ENCODE peak calls at places on chromosomes 1 and 21, in eight cellular contexts. F, E, R, M, N, P, W and X are unnamed samples.
A peak's percentile ranks its signal among the peaks of the same experiment; 100 is the strongest.

GRCh38 chr21:32044205-32044874 is 171.5 kb downstream of the HUNK start:
- DNase-seq in W (no peak), M (no peak), P (no peak), F (no peak), N (no peak), R (no peak), E (no peak), X (no peak)

GRCh38 chr1:111777301-111777700 is 21.6 kb downstream of the DDX20 start:
- DNase-seq in M (no peak), P (no peak), W (no peak), R (no peak), E (no peak), N (no peak), F (no peak), X (no peak)

GRCh38 chr21:22062472-22063139 is 1064.4 kb downstream of the NCAM2 start:
- DNase-seq in M (no peak), R (no peak), F (no peak), W (no peak), E (peak; percentile 47), N (no peak), P (no peak), X (no peak)

GRCh38 chr1:5267603-5268235 is 613.3 kb downstream of the AJAP1 start:
- DNase-seq in R (no peak), W (no peak), F (no peak), N (no peak), E (no peak), P (no peak), M (no peak), X (no peak)

GRCh38 chr1:208931936-208932335 is 651.6 kb upstream of the CAMK1G start:
- DNase-seq in P (no peak), E (no peak), F (no peak), W (no peak), R (no peak), M (no peak), N (no peak), X (no peak)

GRCh38 chr1:183043254-183043653 is 20.0 kb downstream of the LAMC1 start:
- DNase-seq in R (no peak), N (no peak), E (no peak), P (no peak), M (no peak), W (no peak), F (no peak), X (no peak)

GRCh38 chr1:95041491-95042165 is 31.1 kb downstream of the ALG14 start:
- DNase-seq in F (peak; percentile 71), P (no peak), R (peak; percentile 93), N (peak; percentile 60), M (peak; percentile 49), W (peak; percentile 36), E (peak; percentile 66), X (peak; percentile 61)

GRCh38 chr1:181149326-181150000 is 61.0 kb downstream of the IER5 start:
- DNase-seq in F (no peak), E (no peak), P (no peak), R (no peak), M (no peak), N (no peak), W (no peak), X (no peak)

GRCh38 chr1:3931310-3931700 is 31.2 kb upstream of the C1orf174 start:
- DNase-seq in W (no peak), E (no peak), N (no peak), R (no peak), F (no peak), P (no peak), M (no peak), X (no peak)

GRCh38 chr1:197907846-197908616 is 5.6 kb downstream of the C1orf53 start:
- DNase-seq in F (no peak), E (no peak), R (no peak), W (no peak), M (no peak), N (no peak), P (no peak), X (no peak)

GRCh38 chr1:115062542-115063004 is 26.7 kb downstream of the TSPAN2 start:
- DNase-seq in M (peak; percentile 18), W (no peak), R (peak; percentile 30), N (no peak), E (peak; percentile 48), P (peak; percentile 60), F (no peak), X (no peak)

GRCh38 chr1:244231193-244231571 is 180.1 kb downstream of the ZBTB18 start:
- DNase-seq in R (peak; percentile 22), M (peak; percentile 34), W (no peak), F (no peak), E (no peak), P (no peak), N (no peak), X (no peak)

GRCh38 chr1:221089273-221089672 is 210.0 kb downstream of the HLX start:
- DNase-seq in W (no peak), F (no peak), P (no peak), R (peak; percentile 40), M (no peak), E (no peak), N (no peak), X (no peak)

GRCh38 chr1:116476321-116476720 is 94.5 kb downstream of the CD58 start:
- DNase-seq in W (no peak), E (peak; percentile 40), M (no peak), R (no peak), F (no peak), N (no peak), P (no peak), X (no peak)

GRCh38 chr1:55986003-55986402 is 593.4 kb downstream of the PLPP3 start:
- DNase-seq in P (no peak), F (no peak), E (no peak), W (no peak), R (peak; percentile 82), N (no peak), M (no peak), X (no peak)

GRCh38 chr1:45930258-45931150 is 127.1 kb downstream of the MAST2 start:
- DNase-seq in W (no peak), N (no peak), E (no peak), F (no peak), P (no peak), R (no peak), M (no peak), X (no peak)

GRCh38 chr1:22821027-22821426 is 110.4 kb downstream of the EPHB2 start:
- DNase-seq in F (no peak), W (no peak), R (peak; percentile 59), E (no peak), P (no peak), M (no peak), N (no peak), X (no peak)